ENCODE peak calls at places on chromosomes 13 and 19, in seven cellular contexts. W is MM.1S, G is psoas muscle, V is IMR-90, F is SK-N-SH, I is tibial nerve, T is neural progenitor cell. J is an unnamed sample. For H3K4me1, the result is how much of the 10 kb centered on the place peaks cover.

GRCh38 chr13:113584870-113585671 is 518 bp downstream of the TFDP1 start:
- DNase-seq in G (no peak), T (peak), F (peak), W (peak), I (no peak), V (no peak), J (peak)

GRCh38 chr13:110326263-110326904 is 19.3 kb downstream of the COL4A2 start:
- DNase-seq in I (no peak), F (no peak), T (no peak), G (no peak), V (no peak), W (no peak), J (no peak)

GRCh38 chr19:17289489-17289888 is 7.8 kb downstream of the ANKLE1 start:
- DNase-seq in V (peak), T (peak), F (peak), I (no peak), G (peak), W (peak), J (peak)

GRCh38 chr19:18002347-18002850 is 5.6 kb upstream of the ARRDC2 start:
- DNase-seq in G (peak), V (no peak), T (no peak), W (no peak), F (peak), I (no peak), J (no peak)

GRCh38 chr13:31179241-31179640 is 17.5 kb upstream of the HSPH1 start:
- DNase-seq in G (no peak), V (no peak), I (no peak), T (no peak), W (no peak), F (no peak), J (no peak)

GRCh38 chr13:25847145-25847544 is 204.7 kb downstream of the SHISA2 start:
- DNase-seq in I (no peak), G (no peak), T (no peak), W (peak), F (no peak), V (no peak), J (peak)

GRCh38 chr13:21231426-21231945 is 55.0 kb downstream of the MRPL57 start:
- DNase-seq in W (no peak), V (no peak), T (no peak), F (peak), I (no peak), G (no peak), J (no peak)

GRCh38 chr13:23899555-23899954 is 2.3 kb upstream of the C1QTNF9B start:
- DNase-seq in I (no peak), T (peak), G (no peak), W (peak), V (peak), F (peak), J (peak)

GRCh38 chr13:76795701-76796695 is 90.2 kb downstream of the KCTD12 start:
- DNase-seq in G (no peak), F (no peak), I (no peak), V (peak), W (no peak), T (no peak), J (peak)

GRCh38 chr19:55032170-55032569 is 5.9 kb downstream of the GP6 start:
- DNase-seq in T (no peak), V (no peak), F (no peak), W (no peak), I (no peak), G (no peak), J (no peak)

GRCh38 chr13:97233499-97233898 is 11.4 kb downstream of the MBNL2 start:
- DNase-seq in F (no peak), G (no peak), I (no peak), W (no peak), T (peak), V (no peak), J (no peak)

GRCh38 chr19:47093254-47093653 is 20.3 kb downstream of the ZC3H4 start:
- DNase-seq in W (no peak), G (no peak), T (no peak), V (no peak), F (no peak), I (no peak), J (no peak)

GRCh38 chr13:113151745-113152707 is 6.4 kb upstream of the PROZ start:
- DNase-seq in G (peak), T (no peak), W (peak), V (peak), F (no peak), I (no peak), J (no peak)

GRCh38 chr13:52356327-52356726 is 49.6 kb downstream of the THSD1 start:
- DNase-seq in F (no peak), W (no peak), G (no peak), T (no peak), V (peak), I (no peak), J (no peak)

GRCh38 chr13:106095406-106095805 is 440.1 kb downstream of the EFNB2 start:
- DNase-seq in W (no peak), F (no peak), T (no peak), V (no peak), G (no peak), I (no peak), J (no peak)

GRCh38 chr13:45303866-45304265 is 37.1 kb downstream of the TPT1 start:
- DNase-seq in I (no peak), F (no peak), V (no peak), W (no peak), T (no peak), G (no peak), J (no peak)

GRCh38 chr19:41997121-41997850 is 3.3 kb upstream of the ATP1A3 start:
- DNase-seq in G (peak), I (no peak), F (peak), W (peak), V (peak), T (peak), J (peak)

GRCh38 chr19:41999071-41999877 is 5.2 kb upstream of the ATP1A3 start:
- DNase-seq in T (peak), F (peak), G (no peak), W (peak), I (no peak), V (no peak), J (no peak)

GRCh38 chr19:41997851-41998229 is 3.8 kb upstream of the ATP1A3 start:
- DNase-seq in I (no peak), G (no peak), W (no peak), F (peak), V (no peak), T (no peak), J (no peak)

GRCh38 chr19:41999878-42000208 is 5.8 kb upstream of the ATP1A3 start:
- DNase-seq in G (no peak), I (no peak), T (no peak), F (peak), W (no peak), V (no peak), J (no peak)

DNA sequence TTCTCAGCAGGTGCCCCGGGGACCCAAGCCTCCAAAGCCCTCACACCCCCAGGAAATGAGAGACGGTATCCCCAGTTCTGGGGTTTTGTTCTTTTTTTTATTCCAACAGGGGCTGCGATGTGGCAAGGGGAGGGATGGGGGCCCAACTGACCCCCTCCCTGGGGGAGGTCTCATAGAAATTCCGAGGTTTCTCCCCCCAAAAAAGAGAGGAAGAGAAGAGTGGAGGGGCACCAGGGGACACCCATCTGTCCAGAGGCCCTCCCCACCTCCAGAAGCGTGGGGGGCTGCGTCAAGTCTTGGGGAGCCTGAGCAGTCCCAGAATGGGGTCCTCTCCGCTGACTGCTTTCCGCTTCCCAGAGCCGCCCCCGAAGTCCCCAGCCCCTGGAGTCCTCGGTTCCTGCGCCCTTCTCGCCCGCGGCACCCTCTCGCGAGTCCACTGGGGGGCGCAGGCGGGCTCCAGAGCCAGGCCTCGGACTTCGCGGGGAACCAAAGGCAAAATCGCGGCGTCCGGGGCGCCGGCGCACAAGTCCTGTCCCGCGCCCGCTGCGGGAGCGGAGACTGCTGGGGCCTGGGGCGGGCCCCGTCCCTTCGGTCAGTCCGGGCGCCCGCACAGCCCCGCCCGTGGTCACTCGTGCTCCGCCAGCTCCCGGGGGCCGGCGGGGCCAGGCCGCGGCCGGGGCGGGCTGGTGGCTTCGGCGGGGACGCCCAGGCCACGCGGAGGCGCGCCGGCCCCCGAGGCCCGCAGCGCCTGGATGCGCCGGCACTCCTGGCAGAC is 4.4 kb upstream of the ATP1A3 start:
- DNase-seq in W (peak), V (peak), F (peak), G (no peak), I (no peak), T (peak), J (peak)
- H3K4me3 ChIP-seq in W (no peak), V (no peak), F (peak), G (peak), I (no peak), T (peak), J (peak)

GRCh38 chr19:1390594-1391423 is 7.1 kb downstream of the NDUFS7 start:
- DNase-seq in F (no peak), G (no peak), V (no peak), W (no peak), T (no peak), I (no peak), J (no peak)

GRCh38 chr19:1388637-1389026 is 4.9 kb downstream of the NDUFS7 start:
- DNase-seq in F (no peak), T (no peak), W (no peak), V (no peak), G (no peak), I (no peak), J (no peak)

GRCh38 chr19:1387684-1388636 is 4.3 kb downstream of the NDUFS7 start:
- DNase-seq in G (no peak), W (no peak), T (no peak), I (no peak), V (no peak), F (no peak), J (no peak)

GRCh38 chr19:1386945-1387683 is 3.4 kb downstream of the NDUFS7 start:
- DNase-seq in I (no peak), W (no peak), F (no peak), T (no peak), V (no peak), G (no peak), J (no peak)

DNA sequence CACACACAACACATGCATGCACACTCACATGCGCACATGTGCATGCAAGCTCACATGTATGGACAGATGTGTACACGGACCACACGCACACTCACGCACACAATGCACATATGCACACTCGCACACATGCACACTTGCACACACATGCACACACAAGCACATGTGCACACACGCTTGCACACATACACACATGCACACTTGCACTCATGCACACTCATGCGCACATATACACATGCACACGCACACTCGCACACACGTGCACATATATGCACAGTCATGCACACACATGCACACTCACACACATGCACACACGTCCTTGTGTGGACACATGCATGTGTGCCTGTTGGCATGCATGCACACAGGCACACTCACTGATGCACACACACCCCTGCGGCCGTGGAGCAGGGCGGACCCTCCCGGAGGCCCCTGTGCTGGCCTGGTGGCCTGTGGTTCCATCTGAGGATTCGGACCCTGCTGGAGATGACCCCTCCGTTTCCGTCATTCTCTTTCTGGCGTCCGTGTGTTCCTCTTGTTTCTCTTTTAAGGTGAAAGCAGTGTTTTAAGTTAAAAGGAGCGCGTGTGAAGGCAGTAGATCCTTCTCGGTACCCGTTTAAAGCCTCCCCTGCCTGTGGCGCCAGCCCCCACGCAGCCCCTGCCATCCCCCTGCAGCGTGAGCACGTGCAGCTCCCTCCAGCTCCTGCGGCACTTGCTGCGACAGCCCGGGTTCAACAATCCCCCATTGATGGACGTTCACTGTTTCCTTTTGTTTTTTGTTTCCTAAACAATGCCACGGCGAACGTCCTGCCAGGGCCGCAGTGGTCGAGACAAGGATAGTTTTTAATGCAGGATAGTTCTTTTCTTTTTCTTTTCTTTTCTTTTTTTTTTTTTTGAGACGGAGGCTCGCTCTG is 5.6 kb downstream of the NDUFS7 start:
- DNase-seq in I (no peak), G (no peak), W (no peak), F (no peak), T (no peak), V (no peak), J (no peak)
- H3K27ac ChIP-seq in I (peak), G (no peak), W (no peak), F (no peak), T (no peak), V (no peak), J (no peak)

GRCh38 chr13:50129923-50130685 is 114.9 kb downstream of the KCNRG start:
- DNase-seq in I (peak), W (no peak), G (peak), T (peak), F (peak), V (no peak), J (no peak)
- H3K4me1 ChIP-seq in I (under half), W (under half), G (under half), T (half or more), F (under half), V (under half), J (under half)

DNA sequence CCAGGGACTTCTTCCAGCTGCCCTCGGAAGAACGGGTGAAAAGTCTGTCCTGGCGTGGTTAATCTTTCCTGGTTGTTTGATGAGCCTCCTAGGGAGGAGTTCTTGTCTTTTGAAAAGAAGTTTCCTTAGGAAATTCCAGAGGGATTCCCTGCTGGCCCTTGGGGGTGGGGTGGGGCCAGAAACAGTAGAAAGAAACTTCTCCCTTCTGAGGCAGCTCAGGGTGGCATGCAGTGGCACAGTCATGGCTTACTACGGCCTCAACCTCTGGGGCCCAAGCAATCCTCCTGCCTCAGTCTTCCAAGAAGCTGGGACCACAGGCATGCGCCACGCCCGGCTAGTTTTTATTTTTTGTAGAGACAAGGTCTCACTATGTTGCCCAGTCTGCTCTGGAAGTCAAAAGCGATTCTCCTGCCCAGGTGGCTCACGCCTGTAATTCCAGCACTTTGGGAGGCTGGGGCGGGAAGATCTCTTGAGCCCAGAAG is 1.5 kb downstream of the ZNF101 start:
- DNase-seq in V (no peak), F (no peak), T (peak), W (no peak), I (no peak), G (no peak), J (no peak)
- H3K4me3 ChIP-seq in V (peak), F (no peak), T (peak), W (no peak), I (no peak), G (no peak), J (no peak)

GRCh38 chr13:73397486-73398020 is 338.7 kb downstream of the KLF5 start:
- DNase-seq in F (no peak), G (no peak), T (peak), W (no peak), V (no peak), I (no peak), J (no peak)
- H3K27ac ChIP-seq in F (no peak), G (no peak), T (no peak), W (no peak), V (no peak), I (no peak), J (no peak)

GRCh38 chr19:38722947-38723605 is 21.2 kb downstream of the CAPN12 start:
- DNase-seq in V (no peak), F (no peak), I (no peak), W (no peak), G (no peak), T (no peak), J (no peak)
- H3K4me1 ChIP-seq in V (under half), F (under half), I (half or more), W (under half), G (under half), T (under half), J (under half)

J was measured in small intestine.